ENCODE peak calls at places on chromosomes 3 and 15, in five cellular contexts. K is foreskin fibroblast; F is activated CD8-positive, alpha-beta T cell treated with anti-CD3 and anti-CD28 coated beads for 36 hours; E is cardiac muscle cell; H is HepG2. Z is an unnamed sample.

GRCh38 chr3:151795276-151795675 is 18.6 kb upstream of the AADAC start:
- DNase-seq in K (peak; percentile 68), E (peak; percentile 85), F (no peak), H (no peak), Z (no peak)

GRCh38 chr3:110624571-110624970 is 447.0 kb upstream of the NECTIN3 start:
- DNase-seq in E (peak; percentile 26), K (peak; percentile 55), H (no peak), F (no peak), Z (no peak)

GRCh38 chr3:189739396-189739795 is 108.2 kb downstream of the TP63 start:
- DNase-seq in F (no peak), E (no peak), K (no peak), H (no peak), Z (no peak)

GRCh38 chr15:68478853-68479252 is 46.9 kb upstream of the ITGA11 start:
- DNase-seq in H (no peak), K (no peak), F (no peak), E (no peak), Z (no peak)

GRCh38 chr15:89693696-89694095 is 3.1 kb downstream of the WDR93 start:
- DNase-seq in H (no peak), F (no peak), E (no peak), K (no peak), Z (no peak)

GRCh38 chr15:98850991-98851776 is 156.4 kb downstream of the PGPEP1L start:
- DNase-seq in E (peak; percentile 81), K (peak; percentile 87), H (peak; percentile 61), F (peak; percentile 83), Z (no peak)

GRCh38 chr3:66797916-66798560 is 200.1 kb upstream of the KBTBD8 start:
- DNase-seq in K (peak; percentile 71), F (no peak), H (no peak), E (peak; percentile 74), Z (no peak)

GRCh38 chr15:44207643-44208042 is 12.6 kb upstream of the FRMD5 start:
- DNase-seq in H (no peak), E (peak; percentile 68), K (peak; percentile 69), F (no peak), Z (no peak)

GRCh38 chr15:64045106-64045435 is 1.2 kb downstream of the DAPK2 start:
- DNase-seq in K (no peak), H (no peak), F (no peak), E (no peak), Z (no peak)

GRCh38 chr3:114409291-114409690 is 115.5 kb downstream of the TIGIT start:
- DNase-seq in E (no peak), K (peak; percentile 34), H (no peak), F (no peak), Z (no peak)

GRCh38 chr3:171967932-171968678 is 71.3 kb upstream of the FNDC3B start:
- DNase-seq in K (peak; percentile 56), F (no peak), E (peak; percentile 96), H (no peak), Z (no peak)

GRCh38 chr3:197420115-197420514 is 121.7 kb upstream of the DLG1 start:
- DNase-seq in E (peak; percentile 47), K (no peak), H (no peak), F (no peak), Z (no peak)

GRCh38 chr15:38129531-38130199 is 123.0 kb upstream of the SPRED1 start:
- DNase-seq in F (peak; percentile 29), E (peak; percentile 100), H (no peak), K (peak; percentile 100), Z (no peak)

GRCh38 chr3:167559922-167560321 is 86.1 kb upstream of the SERPINI2 start:
- DNase-seq in F (no peak), H (no peak), E (no peak), K (no peak), Z (no peak)

GRCh38 chr3:15276028-15276717 is 56.2 kb downstream of the SH3BP5 start:
- DNase-seq in F (no peak), E (no peak), K (no peak), H (no peak), Z (no peak)

GRCh38 chr3:21649519-21649918 is 101.5 kb downstream of the ZNF385D start:
- DNase-seq in F (no peak), K (no peak), H (no peak), E (no peak), Z (no peak)

GRCh38 chr3:62832569-62832968 is 42.6 kb downstream of the CADPS start:
- DNase-seq in E (no peak), F (no peak), K (no peak), H (no peak), Z (no peak)

GRCh38 chr3:30689202-30689641 is 82.8 kb downstream of the TGFBR2 start:
- DNase-seq in K (peak; percentile 78), E (peak; percentile 62), H (no peak), F (no peak), Z (no peak)

GRCh38 chr3:117408811-117409210 is 699.2 kb downstream of the TUSC7 start:
- DNase-seq in H (no peak), E (peak; percentile 3), K (peak; percentile 76), F (no peak), Z (no peak)

GRCh38 chr3:113423699-113424098 is 17.6 kb downstream of the CFAP44 start:
- DNase-seq in E (no peak), K (peak; percentile 10), H (no peak), F (no peak), Z (no peak)

DNA sequence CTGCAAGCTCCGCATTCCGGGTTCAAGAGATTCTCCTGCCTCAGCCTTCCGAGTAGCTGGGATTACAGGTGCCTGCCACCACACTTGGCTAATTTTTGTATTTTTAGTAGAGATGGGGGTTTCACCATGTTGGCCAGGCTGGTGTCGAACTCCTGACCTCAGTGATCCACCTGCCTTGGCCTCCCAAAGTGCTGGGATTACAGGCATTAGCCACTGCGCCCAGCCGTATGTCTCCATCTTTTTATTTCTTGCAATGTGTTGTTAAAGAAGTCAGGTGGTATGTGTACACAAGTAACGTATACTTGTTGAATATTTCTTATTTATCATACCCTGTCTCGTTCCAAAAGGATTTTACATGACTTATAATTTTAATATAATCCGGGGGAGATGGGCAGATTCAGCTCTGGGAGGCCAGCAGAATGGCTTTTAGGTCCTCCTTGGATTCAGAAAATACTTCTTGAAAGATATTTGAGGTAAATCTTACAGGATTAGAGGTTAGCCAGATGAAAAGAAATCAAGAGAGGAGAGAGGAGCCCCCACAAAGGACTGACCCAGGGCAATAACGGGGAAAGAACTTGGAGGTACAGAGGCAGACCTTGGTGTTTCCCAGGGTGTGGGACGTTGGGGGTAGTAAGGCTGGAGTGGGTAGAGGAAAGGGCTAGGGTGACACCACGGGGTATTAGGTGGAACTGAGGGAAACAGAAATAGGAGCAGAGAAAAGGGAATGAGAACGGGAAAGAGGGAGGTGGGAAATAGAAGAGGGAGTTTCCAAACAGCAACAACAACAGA is 27.2 kb upstream of the MUC20 start:
- DNase-seq in H (no peak), K (no peak), E (no peak), F (no peak), Z (no peak)
- TF ChIP-seq CTCF in H (no peak), K (no peak), E (no peak), F (no peak), Z (no peak)

DNA sequence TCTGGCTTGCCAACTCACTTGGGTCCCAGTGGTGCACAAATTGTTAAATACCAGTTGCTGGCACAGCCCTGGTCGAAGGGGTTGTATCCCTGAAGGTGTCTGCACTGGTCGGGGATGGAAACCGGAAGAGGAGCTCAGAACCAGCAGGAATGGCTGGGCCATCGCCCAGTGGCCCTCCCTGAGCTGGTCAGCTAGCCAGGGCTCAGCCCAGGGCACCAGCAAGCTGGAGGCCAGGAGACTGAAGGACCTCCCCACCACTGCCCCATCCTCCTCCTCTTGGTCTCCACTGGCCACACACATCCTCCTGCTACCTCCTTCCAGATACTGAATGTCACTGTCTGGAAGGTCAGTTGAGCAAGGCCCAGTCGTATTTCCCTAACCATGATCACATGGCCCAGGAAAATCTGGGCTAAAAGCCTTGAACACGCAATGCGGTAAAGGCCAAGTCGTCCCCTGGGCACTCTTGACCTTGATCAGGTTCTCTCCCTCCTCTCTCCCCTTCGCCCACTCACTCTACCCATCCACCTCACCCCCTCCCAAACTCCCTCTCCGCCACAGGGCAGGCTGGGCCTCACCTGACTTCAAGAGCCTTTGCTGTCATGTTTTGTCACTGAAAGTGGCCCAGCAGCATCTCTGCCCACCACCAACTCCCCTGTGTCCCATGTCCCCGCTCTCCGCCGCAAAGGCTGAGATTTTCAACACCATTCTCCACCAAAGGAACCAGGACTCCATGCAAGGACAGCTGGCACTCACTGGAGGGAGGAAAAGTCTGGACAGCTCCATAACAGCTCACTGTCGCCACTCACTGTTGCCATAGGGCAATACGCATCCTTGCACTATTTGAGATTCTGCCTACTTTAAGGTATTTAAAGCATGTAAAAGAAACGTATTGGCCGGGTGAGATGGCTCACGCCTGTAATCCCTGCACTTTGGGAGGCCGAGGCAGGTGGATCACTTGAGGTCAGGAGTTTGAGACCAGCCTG is 12.1 kb downstream of the ZDHHC19 start:
- DNase-seq in K (no peak), H (peak; percentile 26), E (no peak), F (no peak), Z (no peak)
- TF ChIP-seq CTCF in K (no peak), H (peak; percentile 63), E (no peak), F (no peak), Z (no peak)

DNA sequence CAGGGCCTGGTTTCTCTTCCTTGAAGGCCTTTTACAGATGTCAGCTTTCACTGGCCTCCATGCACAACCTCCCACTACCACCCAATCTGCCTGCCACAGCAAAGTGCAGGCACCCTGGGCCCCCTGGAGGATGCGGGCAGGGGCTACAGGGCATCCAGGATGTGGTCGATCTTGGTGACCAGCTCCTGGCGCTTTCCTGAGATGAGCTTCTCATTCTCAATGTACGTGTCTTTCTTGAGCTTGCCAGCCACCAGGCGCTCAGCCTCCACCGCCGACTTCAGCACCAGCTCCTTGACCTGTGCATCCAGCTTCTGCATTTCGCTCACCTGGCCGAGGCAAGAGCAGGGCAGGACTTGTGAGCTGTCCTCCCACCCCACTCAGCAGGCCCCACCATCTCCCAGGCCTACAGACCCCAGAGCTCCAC is 30.3 kb downstream of the RPN1 start:
- DNase-seq in F (peak; percentile 73), K (no peak), E (no peak), H (no peak), Z (no peak)
- TF ChIP-seq CTCF in F (peak; percentile 24), K (no peak), E (no peak), H (peak; percentile 12), Z (peak; percentile 0)

GRCh38 chr3:9946112-9947024 is 5.8 kb downstream of the PRRT3 start:
- DNase-seq in E (peak; percentile 95), K (peak; percentile 98), F (peak; percentile 83), H (peak; percentile 74), Z (peak; percentile 82)
- TF ChIP-seq CTCF in E (peak; percentile 74), K (peak; percentile 58), F (peak; percentile 46), H (peak; percentile 88), Z (peak; percentile 75)

GRCh38 chr15:60081976-60082375 is 77.9 kb downstream of the FOXB1 start:
- DNase-seq in K (no peak), E (no peak), F (no peak), H (no peak), Z (no peak)

GRCh38 chr15:60076582-60077263 is 72.6 kb downstream of the FOXB1 start:
- DNase-seq in F (no peak), E (no peak), H (no peak), K (no peak), Z (no peak)

GRCh38 chr15:60076055-60076454 is 71.9 kb downstream of the FOXB1 start:
- DNase-seq in K (no peak), E (no peak), H (no peak), F (peak; percentile 9), Z (no peak)

GRCh38 chr15:60077581-60078359 is 73.7 kb downstream of the FOXB1 start:
- DNase-seq in H (no peak), E (no peak), K (no peak), F (peak; percentile 72), Z (no peak)

DNA sequence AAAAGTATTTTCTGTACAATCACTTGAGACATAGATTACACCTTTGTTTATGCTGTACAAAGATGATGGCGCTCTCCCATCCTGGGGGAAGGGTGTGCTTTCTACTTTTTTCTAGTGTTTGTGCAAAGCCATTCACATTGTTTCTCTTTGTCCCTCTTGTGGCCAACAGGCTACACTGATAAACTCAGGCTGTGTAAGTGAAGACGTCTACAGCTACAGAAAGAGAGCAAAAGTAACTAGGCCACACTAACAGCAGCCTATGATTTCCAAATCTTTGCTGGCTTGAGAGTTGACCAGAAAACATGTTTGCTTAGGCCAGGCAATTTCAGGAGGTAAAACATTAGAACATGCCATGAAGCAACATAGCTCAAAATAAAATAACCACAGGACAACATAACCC is 75.1 kb downstream of the FOXB1 start:
- DNase-seq in H (no peak), K (peak; percentile 24), F (no peak), E (peak; percentile 38), Z (no peak)
- TF ChIP-seq CTCF in H (no peak), K (no peak), F (no peak), E (peak; percentile 44), Z (no peak)